ENCODE peak calls at places on chromosomes 4 and X, in nine cellular contexts. One of them, this sample, is unnamed.

GRCh38 chrX:74902806-74903205 is 22.4 kb downstream of the NEXMIF start:
- DNase-seq in occipital lobe: no peak
- DNase-seq in RPMI7951: no peak
- DNase-seq in mesendoderm: peak; percentile 4
- DNase-seq in iPS DF 6.9: no peak
- DNase-seq in activated T-cell treated with anti-CD3 and anti-CD28 coated beads for 1 hour: no peak
- DNase-seq in NCI-H1105 treated with DMSO at 0.1 percent for 48 hours: no peak
- DNase-seq in HuH-7.5: no peak
- DNase-seq in NCI-H1048: no peak
- DNase-seq in this sample: no peak

GRCh38 chrX:41449615-41450014 is 2.5 kb downstream of the NYX start:
- DNase-seq in mesendoderm: no peak
- DNase-seq in NCI-H1105 treated with DMSO at 0.1 percent for 48 hours: peak; percentile 51
- DNase-seq in HuH-7.5: no peak
- DNase-seq in occipital lobe: no peak
- DNase-seq in RPMI7951: peak; percentile 28
- DNase-seq in NCI-H1048: no peak
- DNase-seq in activated T-cell treated with anti-CD3 and anti-CD28 coated beads for 1 hour: no peak
- DNase-seq in iPS DF 6.9: no peak
- DNase-seq in this sample: peak; percentile 14

GRCh38 chr4:54872246-54872645 is 214.5 kb downstream of the KIT start:
- DNase-seq in mesendoderm: peak; percentile 6
- DNase-seq in NCI-H1105 treated with DMSO at 0.1 percent for 48 hours: no peak
- DNase-seq in HuH-7.5: no peak
- DNase-seq in RPMI7951: peak; percentile 23
- DNase-seq in activated T-cell treated with anti-CD3 and anti-CD28 coated beads for 1 hour: no peak
- DNase-seq in occipital lobe: no peak
- DNase-seq in iPS DF 6.9: no peak
- DNase-seq in NCI-H1048: no peak
- DNase-seq in this sample: no peak

GRCh38 chr4:144701683-144702233 is 55.8 kb downstream of the HHIP start:
- DNase-seq in mesendoderm: no peak
- DNase-seq in NCI-H1048: no peak
- DNase-seq in activated T-cell treated with anti-CD3 and anti-CD28 coated beads for 1 hour: no peak
- DNase-seq in iPS DF 6.9: no peak
- DNase-seq in HuH-7.5: no peak
- DNase-seq in occipital lobe: no peak
- DNase-seq in NCI-H1105 treated with DMSO at 0.1 percent for 48 hours: no peak
- DNase-seq in RPMI7951: no peak
- DNase-seq in this sample: no peak

GRCh38 chr4:11428701-11429571 is at the start of gene HS3ST1:
- DNase-seq in NCI-H1105 treated with DMSO at 0.1 percent for 48 hours: peak; percentile 62
- DNase-seq in mesendoderm: peak; percentile 93
- DNase-seq in RPMI7951: no peak
- DNase-seq in iPS DF 6.9: no peak
- DNase-seq in activated T-cell treated with anti-CD3 and anti-CD28 coated beads for 1 hour: no peak
- DNase-seq in NCI-H1048: peak; percentile 47
- DNase-seq in HuH-7.5: peak; percentile 80
- DNase-seq in occipital lobe: peak; percentile 76
- DNase-seq in this sample: peak; percentile 95

GRCh38 chr4:6733358-6734164 is 17.6 kb downstream of the BLOC1S4 start:
- DNase-seq in iPS DF 6.9: no peak
- DNase-seq in occipital lobe: no peak
- DNase-seq in mesendoderm: no peak
- DNase-seq in RPMI7951: no peak
- DNase-seq in NCI-H1105 treated with DMSO at 0.1 percent for 48 hours: no peak
- DNase-seq in activated T-cell treated with anti-CD3 and anti-CD28 coated beads for 1 hour: no peak
- DNase-seq in NCI-H1048: no peak
- DNase-seq in HuH-7.5: no peak
- DNase-seq in this sample: no peak

GRCh38 chr4:153535735-153536494 is 69.8 kb downstream of the TMEM131L start:
- DNase-seq in HuH-7.5: no peak
- DNase-seq in activated T-cell treated with anti-CD3 and anti-CD28 coated beads for 1 hour: no peak
- DNase-seq in occipital lobe: no peak
- DNase-seq in NCI-H1048: no peak
- DNase-seq in mesendoderm: peak; percentile 62
- DNase-seq in RPMI7951: peak; percentile 7
- DNase-seq in NCI-H1105 treated with DMSO at 0.1 percent for 48 hours: no peak
- DNase-seq in iPS DF 6.9: peak; percentile 41
- DNase-seq in this sample: peak; percentile 2

GRCh38 chrX:3286196-3286920 is 60.1 kb downstream of the MXRA5 start:
- DNase-seq in occipital lobe: no peak
- DNase-seq in NCI-H1048: no peak
- DNase-seq in activated T-cell treated with anti-CD3 and anti-CD28 coated beads for 1 hour: no peak
- DNase-seq in iPS DF 6.9: no peak
- DNase-seq in RPMI7951: peak; percentile 94
- DNase-seq in HuH-7.5: no peak
- DNase-seq in NCI-H1105 treated with DMSO at 0.1 percent for 48 hours: no peak
- DNase-seq in mesendoderm: no peak
- DNase-seq in this sample: no peak